ENCODE peak calls at places on chromosomes 2 and 18, in seven cellular contexts. W is SJSA1, K is bronchial epithelial cell, D is fibroblast of mammary gland, M is astrocyte of the cerebellum, T is psoas muscle, U is kidney epithelial cell. R is an unnamed sample.

GRCh38 chr18:73679941-73680700 is 467.5 kb downstream of the FBXO15 start:
- DNase-seq in W (no peak), K (peak; percentile 86), D (peak; percentile 48), M (no peak), T (no peak), U (no peak), R (no peak)

GRCh38 chr2:98924038-98924437 is 12.0 kb downstream of the CRACDL start:
- DNase-seq in W (no peak), K (no peak), D (no peak), M (no peak), T (no peak), U (no peak), R (no peak)

GRCh38 chr2:121128741-121129659 is 156.0 kb downstream of the TFCP2L1 start:
- DNase-seq in W (peak; percentile 52), K (peak; percentile 67), D (peak; percentile 15), M (no peak), T (no peak), U (peak; percentile 12), R (no peak)

GRCh38 chr2:160306985-160307384 is 106.9 kb upstream of the ITGB6 start:
- DNase-seq in W (no peak), K (no peak), D (peak; percentile 96), M (peak; percentile 72), T (no peak), U (no peak), R (peak; percentile 67)

GRCh38 chr2:108069515-108070310 is 83.4 kb downstream of the SLC5A7 start:
- DNase-seq in W (no peak), K (no peak), D (no peak), M (no peak), T (no peak), U (no peak), R (no peak)

GRCh38 chr18:46466236-46467160 is 190.5 kb downstream of the LOXHD1 start:
- DNase-seq in W (peak; percentile 34), K (no peak), D (no peak), M (no peak), T (no peak), U (no peak), R (no peak)

GRCh38 chr2:181124499-181124898 is 144.1 kb downstream of the UBE2E3 start:
- DNase-seq in W (no peak), K (peak; percentile 39), D (peak; percentile 8), M (no peak), T (no peak), U (no peak), R (no peak)

GRCh38 chr2:145599761-145600160 is 1079.8 kb upstream of the ZEB2 start:
- DNase-seq in W (no peak), K (peak; percentile 41), D (peak; percentile 58), M (peak; percentile 9), T (no peak), U (no peak), R (peak; percentile 85)

GRCh38 chr2:50546790-50547189 is 485.1 kb downstream of the NRXN1 start:
- DNase-seq in W (no peak), K (peak; percentile 98), D (no peak), M (no peak), T (no peak), U (no peak), R (no peak)

GRCh38 chr2:42169869-42170465 is 814 bp downstream of the EML4 start:
- DNase-seq in W (peak; percentile 31), K (no peak), D (no peak), M (no peak), T (no peak), U (no peak), R (no peak)

GRCh38 chr2:237501892-237502513 is 15.0 kb downstream of the MLPH start:
- DNase-seq in W (peak; percentile 54), K (no peak), D (peak; percentile 56), M (no peak), T (no peak), U (no peak), R (no peak)

GRCh38 chr2:235149736-235150135 is 197.9 kb downstream of the SH3BP4 start:
- DNase-seq in W (no peak), K (no peak), D (no peak), M (no peak), T (no peak), U (no peak), R (no peak)

GRCh38 chr2:102841107-102841840 is 79.4 kb downstream of the TMEM182 start:
- DNase-seq in W (peak; percentile 5), K (peak; percentile 38), D (peak; percentile 51), M (peak; percentile 44), T (no peak), U (peak; percentile 18), R (no peak)

GRCh38 chr2:138395565-138396306 is 105.8 kb upstream of the SPOPL start:
- DNase-seq in W (no peak), K (peak; percentile 93), D (peak; percentile 90), M (peak; percentile 24), T (no peak), U (peak; percentile 9), R (peak; percentile 75)

GRCh38 chr2:28470759-28471158 is 25.1 kb upstream of the PLB1 start:
- DNase-seq in W (no peak), K (peak; percentile 98), D (no peak), M (no peak), T (no peak), U (no peak), R (no peak)

GRCh38 chr18:54149078-54149697 is 75.3 kb downstream of the MBD2 start:
- DNase-seq in W (peak; percentile 96), K (peak; percentile 94), D (peak; percentile 95), M (peak; percentile 87), T (no peak), U (peak; percentile 78), R (peak; percentile 72)

GRCh38 chr18:61606068-61606660 is 272.9 kb downstream of the CDH20 start:
- DNase-seq in W (peak; percentile 94), K (peak; percentile 21), D (peak; percentile 26), M (no peak), T (peak; percentile 42), U (no peak), R (peak; percentile 24)

GRCh38 chr2:209391776-209392401 is 32.0 kb upstream of the MAP2 start:
- DNase-seq in W (no peak), K (peak; percentile 78), D (peak; percentile 63), M (peak; percentile 27), T (no peak), U (no peak), R (no peak)

GRCh38 chr2:68317971-68318685 is 1.6 kb downstream of the CNRIP1 start:
- DNase-seq in W (no peak), K (no peak), D (peak; percentile 29), M (no peak), T (no peak), U (no peak), R (no peak)

GRCh38 chr2:26561918-26562810 is 79.0 kb downstream of the CIB4 start:
- DNase-seq in W (peak; percentile 10), K (peak; percentile 12), D (peak; percentile 5), M (no peak), T (peak; percentile 80), U (no peak), R (no peak)

GRCh38 chr2:55157474-55157884 is 74.6 kb downstream of the CLHC1 start:
- DNase-seq in W (no peak), K (no peak), D (peak; percentile 84), M (no peak), T (no peak), U (no peak), R (no peak)

GRCh38 chr2:84901593-84902120 is 3.8 kb upstream of the TMSB10 start:
- DNase-seq in W (no peak), K (no peak), D (peak; percentile 96), M (peak; percentile 94), T (no peak), U (no peak), R (no peak)

GRCh38 chr2:102107741-102108070 is 34.8 kb upstream of the IL1R1 start:
- DNase-seq in W (no peak), K (no peak), D (peak; percentile 72), M (no peak), T (no peak), U (no peak), R (no peak)

GRCh38 chr2:42900226-42900744 is 107.9 kb upstream of the HAAO start:
- DNase-seq in W (no peak), K (no peak), D (no peak), M (no peak), T (no peak), U (no peak), R (no peak)

GRCh38 chr18:48256848-48257247 is 152.3 kb downstream of the ZBTB7C start:
- DNase-seq in W (no peak), K (no peak), D (no peak), M (no peak), T (no peak), U (no peak), R (no peak)

GRCh38 chr18:59605633-59606192 is 91.5 kb downstream of the CCBE1 start:
- DNase-seq in W (no peak), K (no peak), D (no peak), M (peak; percentile 32), T (no peak), U (peak; percentile 16), R (no peak)

GRCh38 chr18:76521367-76521766 is 26.3 kb upstream of the ZNF516 start:
- DNase-seq in W (no peak), K (no peak), D (no peak), M (no peak), T (no peak), U (no peak), R (no peak)

GRCh38 chr2:176496756-176497155 is 227.5 kb downstream of the MTX2 start:
- DNase-seq in W (peak; percentile 20), K (no peak), D (peak; percentile 56), M (no peak), T (no peak), U (no peak), R (no peak)
- H3K4me3 ChIP-seq in W (no peak overlapping the region), K (no peak overlapping the region), D (no peak overlapping the region), M (no peak overlapping the region), T (no peak overlapping the region), U (no peak overlapping the region), R (no peak overlapping the region)

DNA sequence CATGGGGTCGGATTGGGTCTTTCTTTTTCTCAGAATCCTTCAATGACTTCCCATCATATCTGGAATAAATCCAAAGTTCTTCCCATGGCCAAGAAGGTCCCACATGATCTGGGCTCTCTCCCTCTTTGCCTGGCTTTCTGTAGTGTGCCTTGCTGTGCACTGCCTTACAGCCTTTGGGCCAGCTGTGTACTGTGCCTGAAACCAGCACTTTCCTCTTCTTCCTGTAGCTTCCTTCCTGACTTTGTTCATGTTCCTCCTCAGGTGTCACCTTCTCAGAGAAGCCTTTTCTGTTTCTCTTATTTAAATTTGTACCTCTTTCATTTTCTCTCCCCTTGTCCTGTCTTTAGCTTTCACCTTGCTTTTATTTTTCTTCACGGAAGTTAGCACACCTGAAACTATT is 4.3 kb upstream of the CDCA7 start:
- DNase-seq in W (no peak), K (no peak), D (no peak), M (no peak), T (no peak), U (no peak), R (no peak)
- H3K4me3 ChIP-seq in W (no peak overlapping the region), K (no peak overlapping the region), D (no peak overlapping the region), M (no peak overlapping the region), T (no peak overlapping the region), U (no peak overlapping the region), R (no peak overlapping the region)

GRCh38 chr2:175097297-175097696 is 70.7 kb downstream of the ATF2 start:
- DNase-seq in W (peak; percentile 56), K (no peak), D (peak; percentile 77), M (peak; percentile 71), T (no peak), U (peak; percentile 29), R (no peak)
- H3K4me3 ChIP-seq in W (no peak overlapping the region), K (no peak overlapping the region), D (no peak overlapping the region), M (no peak overlapping the region), T (no peak overlapping the region), U (no peak overlapping the region), R (no peak overlapping the region)

GRCh38 chr2:216014006-216014405 is 655 bp upstream of the MREG start:
- DNase-seq in W (no peak), K (no peak), D (no peak), M (no peak), T (no peak), U (no peak), R (no peak)
- H3K4me3 ChIP-seq in W (no peak overlapping the region), K (no peak overlapping the region), D (no peak overlapping the region), M (no peak overlapping the region), T (peak overlapping the region; percentile 79), U (no peak overlapping the region), R (no peak overlapping the region)

R was measured in retinal pigment epithelial cell.